ENCODE peak calls at places on chromosomes 16 and 17, in ten cellular contexts. T is left ventricle myocardium superior; M is left kidney; H is H54; V is activated T-helper 1 cell treated with Interleukin-2 at 50 U/mL for 16 hours; Y is Right ventricle myocardium inferior; Q is stimulated activated CD8-positive, alpha-beta memory T cell treated with anti-CD3 and anti-CD28 coated beads, Interleukin-12 subunit alpha, Interleukin-12 subunit beta, amount 100 ng/mL, for 1 hour; S is DMS 273 treated with DMSO at 0.1 percent for 48 hours; K is esophagus squamous epithelium; U is T-helper 9 cell. N is an unnamed sample.

GRCh38 chr16:84829168-84829965 is 9.6 kb downstream of the CRISPLD2 start:
- DNase-seq in T (peak), M (peak), H (peak), V (no peak), Y (no peak), Q (no peak), S (no peak), K (no peak), U (no peak), N (no peak)

GRCh38 chr17:59762022-59762825 is 54.8 kb downstream of the VMP1 start:
- DNase-seq in T (no peak), M (no peak), H (no peak), V (no peak), Y (no peak), Q (no peak), S (no peak), K (no peak), U (no peak), N (no peak)

GRCh38 chr16:56405977-56406376 is 19.4 kb downstream of the AMFR start:
- DNase-seq in T (no peak), M (no peak), H (no peak), V (no peak), Y (no peak), Q (no peak), S (no peak), K (no peak), U (no peak), N (no peak)

GRCh38 chr17:19502517-19502916 is 31.1 kb upstream of the SLC47A1 start:
- DNase-seq in T (no peak), M (no peak), H (no peak), V (no peak), Y (no peak), Q (no peak), S (no peak), K (no peak), U (no peak), N (no peak)

GRCh38 chr17:40349477-40350409 is 14.8 kb downstream of the GJD3 start:
- DNase-seq in T (peak), M (no peak), H (no peak), V (no peak), Y (no peak), Q (no peak), S (no peak), K (no peak), U (no peak), N (no peak)

GRCh38 chr17:67974598-67975066 is 21.6 kb downstream of the C17orf58 start:
- DNase-seq in T (no peak), M (no peak), H (no peak), V (no peak), Y (no peak), Q (no peak), S (no peak), K (no peak), U (no peak), N (peak)

GRCh38 chr16:84228321-84228838 is 11.4 kb downstream of the KCNG4 start:
- DNase-seq in T (peak), M (peak), H (peak), V (no peak), Y (peak), Q (no peak), S (peak), K (no peak), U (no peak), N (peak)

GRCh38 chr16:81313731-81314602 is 795 bp upstream of the GAN start:
- DNase-seq in T (no peak), M (peak), H (no peak), V (no peak), Y (no peak), Q (no peak), S (no peak), K (no peak), U (peak), N (peak)

GRCh38 chr16:17497648-17498047 is 26.9 kb upstream of the XYLT1 start:
- DNase-seq in T (no peak), M (no peak), H (no peak), V (no peak), Y (no peak), Q (no peak), S (no peak), K (no peak), U (no peak), N (no peak)

GRCh38 chr16:89201467-89202377 is 1.4 kb upstream of the SLC22A31 start:
- DNase-seq in T (peak), M (peak), H (no peak), V (peak), Y (no peak), Q (peak), S (no peak), K (no peak), U (peak), N (peak)

GRCh38 chr17:6162216-6162615 is 92.0 kb downstream of the WSCD1 start:
- DNase-seq in T (no peak), M (peak), H (no peak), V (no peak), Y (no peak), Q (no peak), S (no peak), K (no peak), U (no peak), N (peak)

GRCh38 chr17:46822388-46822921 is 4.0 kb upstream of the WNT3 start:
- DNase-seq in T (no peak), M (no peak), H (no peak), V (no peak), Y (peak), Q (no peak), S (no peak), K (no peak), U (no peak), N (peak)

GRCh38 chr17:42563543-42563942 is 1.6 kb downstream of the COASY start:
- DNase-seq in T (peak), M (no peak), H (no peak), V (no peak), Y (no peak), Q (no peak), S (no peak), K (no peak), U (no peak), N (no peak)

GRCh38 chr17:7912927-7913524 is 3.1 kb downstream of the RNF227 start:
- DNase-seq in T (no peak), M (peak), H (peak), V (no peak), Y (no peak), Q (no peak), S (peak), K (no peak), U (no peak), N (no peak)

GRCh38 chr16:30027588-30028437 is 3.3 kb downstream of the TLCD3B start:
- DNase-seq in T (no peak), M (no peak), H (no peak), V (no peak), Y (no peak), Q (no peak), S (peak), K (no peak), U (no peak), N (no peak)

GRCh38 chr16:23081675-23082119 is 67.6 kb downstream of the USP31 start:
- DNase-seq in T (no peak), M (no peak), H (no peak), V (no peak), Y (no peak), Q (no peak), S (no peak), K (no peak), U (no peak), N (no peak)

GRCh38 chr17:74235040-74235581 is 21.7 kb downstream of the TTYH2 start:
- DNase-seq in T (no peak), M (no peak), H (no peak), V (no peak), Y (no peak), Q (no peak), S (no peak), K (no peak), U (no peak), N (no peak)

GRCh38 chr17:65393514-65393913 is 167.9 kb downstream of the AXIN2 start:
- DNase-seq in T (no peak), M (no peak), H (no peak), V (no peak), Y (no peak), Q (no peak), S (no peak), K (no peak), U (no peak), N (no peak)

GRCh38 chr17:18055597-18055996 is 16.4 kb downstream of the GID4 start:
- DNase-seq in T (no peak), M (no peak), H (no peak), V (no peak), Y (no peak), Q (no peak), S (no peak), K (no peak), U (no peak), N (no peak)

GRCh38 chr17:35875439-35876139 is 4.6 kb downstream of the CCL5 start:
- DNase-seq in T (no peak), M (no peak), H (no peak), V (no peak), Y (no peak), Q (no peak), S (no peak), K (no peak), U (no peak), N (no peak)

GRCh38 chr16:6969594-6969993 is 363.1 kb upstream of the RBFOX1 start:
- DNase-seq in T (no peak), M (no peak), H (no peak), V (no peak), Y (no peak), Q (no peak), S (no peak), K (no peak), U (no peak), N (no peak)

GRCh38 chr17:40399185-40399584 is 18.5 kb downstream of the TOP2A start:
- DNase-seq in T (no peak), M (peak), H (no peak), V (no peak), Y (no peak), Q (no peak), S (no peak), K (no peak), U (no peak), N (no peak)

GRCh38 chr17:40963838-40964237 is 2.9 kb downstream of the KRT39 start:
- DNase-seq in T (no peak), M (no peak), H (peak), V (no peak), Y (no peak), Q (no peak), S (peak), K (no peak), U (no peak), N (no peak)